ENCODE peak calls at places on chromosome 9, in seven cellular contexts. One of them, this sample, is unnamed.

GRCh38 chr9:127388037-127388855 is 8.7 kb upstream of the SLC2A8 start:
- DNase-seq in ovary: no peak
- DNase-seq in tibial nerve: peak; percentile 75
- DNase-seq in Peyer's patch: peak; percentile 54
- DNase-seq in CD4-positive, alpha-beta memory T cell: peak; percentile 90
- DNase-seq in K562: no peak
- DNase-seq in CD8-positive, alpha-beta memory T cell: peak; percentile 95
- DNase-seq in this sample: peak; percentile 95

GRCh38 chr9:81071108-81071507 is 618.2 kb downstream of the TLE1 start:
- DNase-seq in Peyer's patch: no peak
- DNase-seq in tibial nerve: no peak
- DNase-seq in CD8-positive, alpha-beta memory T cell: no peak
- DNase-seq in K562: no peak
- DNase-seq in ovary: no peak
- DNase-seq in CD4-positive, alpha-beta memory T cell: no peak
- DNase-seq in this sample: no peak

GRCh38 chr9:93829271-93830223 is 125.6 kb downstream of the BARX1 start:
- DNase-seq in CD4-positive, alpha-beta memory T cell: no peak
- DNase-seq in Peyer's patch: no peak
- DNase-seq in K562: no peak
- DNase-seq in ovary: no peak
- DNase-seq in tibial nerve: no peak
- DNase-seq in CD8-positive, alpha-beta memory T cell: no peak
- DNase-seq in this sample: no peak

GRCh38 chr9:127214421-127215265 is 49.9 kb upstream of the GARNL3 start:
- DNase-seq in tibial nerve: peak; percentile 38
- DNase-seq in CD4-positive, alpha-beta memory T cell: peak; percentile 51
- DNase-seq in CD8-positive, alpha-beta memory T cell: peak; percentile 50
- DNase-seq in Peyer's patch: peak; percentile 55
- DNase-seq in K562: peak; percentile 77
- DNase-seq in ovary: no peak
- DNase-seq in this sample: no peak

GRCh38 chr9:89593776-89594427 is 10.9 kb upstream of the GADD45G start:
- DNase-seq in ovary: no peak
- DNase-seq in tibial nerve: peak; percentile 38
- DNase-seq in CD8-positive, alpha-beta memory T cell: peak; percentile 43
- DNase-seq in K562: peak; percentile 52
- DNase-seq in Peyer's patch: peak; percentile 57
- DNase-seq in CD4-positive, alpha-beta memory T cell: peak; percentile 47
- DNase-seq in this sample: peak; percentile 40

GRCh38 chr9:121640076-121640475 is 11.4 kb upstream of the DAB2IP start:
- DNase-seq in K562: peak; percentile 71
- DNase-seq in tibial nerve: no peak
- DNase-seq in ovary: peak; percentile 52
- DNase-seq in Peyer's patch: no peak
- DNase-seq in CD4-positive, alpha-beta memory T cell: no peak
- DNase-seq in CD8-positive, alpha-beta memory T cell: peak; percentile 8
- DNase-seq in this sample: no peak

GRCh38 chr9:109317311-109317978 is 3.4 kb downstream of the EPB41L4B start:
- DNase-seq in CD8-positive, alpha-beta memory T cell: no peak
- DNase-seq in ovary: no peak
- DNase-seq in CD4-positive, alpha-beta memory T cell: no peak
- DNase-seq in tibial nerve: no peak
- DNase-seq in K562: no peak
- DNase-seq in Peyer's patch: no peak
- DNase-seq in this sample: no peak

GRCh38 chr9:106745457-106745856 is 117.5 kb upstream of the ZNF462 start:
- DNase-seq in tibial nerve: no peak
- DNase-seq in K562: no peak
- DNase-seq in CD8-positive, alpha-beta memory T cell: no peak
- DNase-seq in ovary: no peak
- DNase-seq in Peyer's patch: no peak
- DNase-seq in CD4-positive, alpha-beta memory T cell: no peak
- DNase-seq in this sample: no peak

GRCh38 chr9:117290306-117290705 is 124.6 kb downstream of the ASTN2 start:
- DNase-seq in CD4-positive, alpha-beta memory T cell: no peak
- DNase-seq in K562: no peak
- DNase-seq in ovary: no peak
- DNase-seq in CD8-positive, alpha-beta memory T cell: no peak
- DNase-seq in Peyer's patch: no peak
- DNase-seq in tibial nerve: no peak
- DNase-seq in this sample: no peak

GRCh38 chr9:92983984-92984589 is 36.8 kb downstream of the FGD3 start:
- DNase-seq in ovary: no peak
- DNase-seq in K562: no peak
- DNase-seq in Peyer's patch: no peak
- DNase-seq in CD8-positive, alpha-beta memory T cell: no peak
- DNase-seq in tibial nerve: no peak
- DNase-seq in CD4-positive, alpha-beta memory T cell: no peak
- DNase-seq in this sample: no peak

GRCh38 chr9:114259800-114260523 is 62.9 kb upstream of the ORM1 start:
- DNase-seq in CD4-positive, alpha-beta memory T cell: no peak
- DNase-seq in CD8-positive, alpha-beta memory T cell: no peak
- DNase-seq in ovary: no peak
- DNase-seq in tibial nerve: no peak
- DNase-seq in Peyer's patch: no peak
- DNase-seq in K562: no peak
- DNase-seq in this sample: no peak

GRCh38 chr9:109171926-109172325 is 4.9 kb upstream of the FRRS1L start:
- DNase-seq in Peyer's patch: no peak
- DNase-seq in CD4-positive, alpha-beta memory T cell: no peak
- DNase-seq in CD8-positive, alpha-beta memory T cell: no peak
- DNase-seq in ovary: no peak
- DNase-seq in tibial nerve: no peak
- DNase-seq in K562: no peak
- DNase-seq in this sample: no peak

DNA sequence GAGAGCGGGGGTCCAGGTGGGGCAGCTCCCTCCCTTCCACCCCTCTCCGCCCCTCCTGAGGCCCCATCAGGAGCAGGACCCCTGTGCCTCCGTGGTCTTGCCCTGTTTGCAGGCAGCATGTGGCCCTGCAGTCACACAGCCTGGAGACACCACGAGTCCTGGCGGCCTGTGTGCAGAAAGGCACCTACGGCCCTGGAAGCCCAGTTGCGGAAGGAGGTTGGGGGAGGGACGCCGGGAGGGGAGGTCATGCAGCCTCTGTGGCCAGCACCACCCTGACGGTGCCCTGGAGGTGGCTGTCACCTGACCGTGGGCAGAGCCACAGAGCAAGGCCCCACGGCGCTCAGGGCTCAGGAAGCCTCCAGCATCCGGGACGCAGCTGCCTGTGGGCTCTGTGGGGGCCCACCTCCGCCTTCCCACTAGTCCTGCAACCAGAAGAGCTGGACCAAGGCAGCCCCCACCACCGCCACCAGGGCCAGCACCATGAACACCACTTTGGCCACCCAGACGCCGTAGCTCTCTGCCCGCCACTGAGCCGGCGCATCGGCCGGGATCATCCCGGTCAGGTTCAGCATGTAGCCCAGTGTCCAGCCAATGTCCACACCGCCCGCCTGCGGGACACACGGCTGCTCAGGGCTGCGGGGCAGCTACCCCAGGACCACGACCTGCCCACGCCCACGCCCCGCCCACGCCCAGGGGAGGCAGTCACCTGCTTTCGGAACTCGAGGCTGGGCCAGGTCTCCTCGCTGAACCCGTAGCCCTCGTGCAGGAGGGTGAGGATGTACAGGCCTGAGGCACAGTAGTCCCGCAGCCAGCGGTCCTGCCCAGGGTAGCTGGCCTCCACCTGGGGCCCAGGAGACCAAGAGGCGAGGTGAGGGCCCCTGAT is 6.4 kb downstream of the ENTPD8 start:
- DNase-seq in K562: no peak
- DNase-seq in CD8-positive, alpha-beta memory T cell: no peak
- DNase-seq in CD4-positive, alpha-beta memory T cell: no peak
- DNase-seq in tibial nerve: no peak
- DNase-seq in ovary: no peak
- DNase-seq in Peyer's patch: no peak
- DNase-seq in this sample: no peak
- H3K4me3 ChIP-seq in K562: no peak overlapping the region
- H3K4me3 ChIP-seq in CD8-positive, alpha-beta memory T cell: no peak overlapping the region
- H3K4me3 ChIP-seq in CD4-positive, alpha-beta memory T cell: no peak overlapping the region
- H3K4me3 ChIP-seq in tibial nerve: no peak overlapping the region
- H3K4me3 ChIP-seq in ovary: no peak overlapping the region
- H3K4me3 ChIP-seq in Peyer's patch: no peak overlapping the region
- H3K4me3 ChIP-seq in this sample: no peak overlapping the region

GRCh38 chr9:133055788-133056420 is 5.9 kb upstream of the CEL start:
- DNase-seq in CD4-positive, alpha-beta memory T cell: no peak
- DNase-seq in Peyer's patch: no peak
- DNase-seq in K562: no peak
- DNase-seq in tibial nerve: no peak
- DNase-seq in ovary: no peak
- DNase-seq in CD8-positive, alpha-beta memory T cell: no peak
- DNase-seq in this sample: no peak

GRCh38 chr9:133057553-133057952 is 4.2 kb upstream of the CEL start:
- DNase-seq in ovary: no peak
- DNase-seq in Peyer's patch: no peak
- DNase-seq in CD4-positive, alpha-beta memory T cell: no peak
- DNase-seq in tibial nerve: no peak
- DNase-seq in CD8-positive, alpha-beta memory T cell: no peak
- DNase-seq in K562: no peak
- DNase-seq in this sample: no peak

GRCh38 chr9:133058051-133058450 is 3.7 kb upstream of the CEL start:
- DNase-seq in K562: no peak
- DNase-seq in ovary: no peak
- DNase-seq in CD4-positive, alpha-beta memory T cell: no peak
- DNase-seq in tibial nerve: no peak
- DNase-seq in CD8-positive, alpha-beta memory T cell: no peak
- DNase-seq in Peyer's patch: no peak
- DNase-seq in this sample: no peak

GRCh38 chr9:133056533-133056932 is 5.2 kb upstream of the CEL start:
- DNase-seq in Peyer's patch: no peak
- DNase-seq in ovary: no peak
- DNase-seq in tibial nerve: no peak
- DNase-seq in CD8-positive, alpha-beta memory T cell: no peak
- DNase-seq in K562: no peak
- DNase-seq in CD4-positive, alpha-beta memory T cell: no peak
- DNase-seq in this sample: no peak

GRCh38 chr9:133057006-133057405 is 4.8 kb upstream of the CEL start:
- DNase-seq in tibial nerve: no peak
- DNase-seq in ovary: no peak
- DNase-seq in Peyer's patch: no peak
- DNase-seq in K562: no peak
- DNase-seq in CD4-positive, alpha-beta memory T cell: no peak
- DNase-seq in CD8-positive, alpha-beta memory T cell: peak; percentile 21
- DNase-seq in this sample: no peak
- H3K27ac ChIP-seq in tibial nerve: no peak overlapping the region
- H3K27ac ChIP-seq in ovary: no peak overlapping the region
- H3K27ac ChIP-seq in Peyer's patch: peak overlapping the region; percentile 55
- H3K27ac ChIP-seq in K562: no peak overlapping the region
- H3K27ac ChIP-seq in CD4-positive, alpha-beta memory T cell: no peak overlapping the region
- H3K27ac ChIP-seq in CD8-positive, alpha-beta memory T cell: no peak overlapping the region
- H3K27ac ChIP-seq in this sample: peak overlapping the region; percentile 50

GRCh38 chr9:105129731-105130130 is 114.7 kb upstream of the SLC44A1 start:
- DNase-seq in tibial nerve: no peak
- DNase-seq in CD4-positive, alpha-beta memory T cell: no peak
- DNase-seq in Peyer's patch: no peak
- DNase-seq in K562: no peak
- DNase-seq in ovary: no peak
- DNase-seq in CD8-positive, alpha-beta memory T cell: no peak
- DNase-seq in this sample: no peak

GRCh38 chr9:105127863-105128220 is 116.6 kb upstream of the SLC44A1 start:
- DNase-seq in Peyer's patch: peak; percentile 48
- DNase-seq in ovary: no peak
- DNase-seq in tibial nerve: no peak
- DNase-seq in CD8-positive, alpha-beta memory T cell: peak; percentile 87
- DNase-seq in K562: no peak
- DNase-seq in CD4-positive, alpha-beta memory T cell: peak; percentile 89
- DNase-seq in this sample: peak; percentile 84

GRCh38 chr9:105128908-105129307 is 115.5 kb upstream of the SLC44A1 start:
- DNase-seq in CD8-positive, alpha-beta memory T cell: peak; percentile 10
- DNase-seq in ovary: no peak
- DNase-seq in K562: no peak
- DNase-seq in CD4-positive, alpha-beta memory T cell: no peak
- DNase-seq in Peyer's patch: no peak
- DNase-seq in tibial nerve: no peak
- DNase-seq in this sample: no peak

GRCh38 chr9:105132006-105132405 is 112.4 kb upstream of the SLC44A1 start:
- DNase-seq in tibial nerve: no peak
- DNase-seq in CD4-positive, alpha-beta memory T cell: no peak
- DNase-seq in CD8-positive, alpha-beta memory T cell: no peak
- DNase-seq in K562: no peak
- DNase-seq in Peyer's patch: no peak
- DNase-seq in ovary: no peak
- DNase-seq in this sample: no peak

GRCh38 chr9:105132576-105132975 is 111.9 kb upstream of the SLC44A1 start:
- DNase-seq in CD8-positive, alpha-beta memory T cell: no peak
- DNase-seq in tibial nerve: no peak
- DNase-seq in CD4-positive, alpha-beta memory T cell: no peak
- DNase-seq in K562: no peak
- DNase-seq in Peyer's patch: no peak
- DNase-seq in ovary: no peak
- DNase-seq in this sample: no peak
- H3K27me3 ChIP-seq in CD8-positive, alpha-beta memory T cell: no peaks in the 10 kb centered on the region
- H3K27me3 ChIP-seq in tibial nerve: no peaks in the 10 kb centered on the region
- H3K27me3 ChIP-seq in CD4-positive, alpha-beta memory T cell: no peaks in the 10 kb centered on the region
- H3K27me3 ChIP-seq in K562: peaks cover 6% of the 10 kb centered on the region
- H3K27me3 ChIP-seq in Peyer's patch: no peaks in the 10 kb centered on the region
- H3K27me3 ChIP-seq in ovary: no peaks in the 10 kb centered on the region
- H3K27me3 ChIP-seq in this sample: no peaks in the 10 kb centered on the region

DNA sequence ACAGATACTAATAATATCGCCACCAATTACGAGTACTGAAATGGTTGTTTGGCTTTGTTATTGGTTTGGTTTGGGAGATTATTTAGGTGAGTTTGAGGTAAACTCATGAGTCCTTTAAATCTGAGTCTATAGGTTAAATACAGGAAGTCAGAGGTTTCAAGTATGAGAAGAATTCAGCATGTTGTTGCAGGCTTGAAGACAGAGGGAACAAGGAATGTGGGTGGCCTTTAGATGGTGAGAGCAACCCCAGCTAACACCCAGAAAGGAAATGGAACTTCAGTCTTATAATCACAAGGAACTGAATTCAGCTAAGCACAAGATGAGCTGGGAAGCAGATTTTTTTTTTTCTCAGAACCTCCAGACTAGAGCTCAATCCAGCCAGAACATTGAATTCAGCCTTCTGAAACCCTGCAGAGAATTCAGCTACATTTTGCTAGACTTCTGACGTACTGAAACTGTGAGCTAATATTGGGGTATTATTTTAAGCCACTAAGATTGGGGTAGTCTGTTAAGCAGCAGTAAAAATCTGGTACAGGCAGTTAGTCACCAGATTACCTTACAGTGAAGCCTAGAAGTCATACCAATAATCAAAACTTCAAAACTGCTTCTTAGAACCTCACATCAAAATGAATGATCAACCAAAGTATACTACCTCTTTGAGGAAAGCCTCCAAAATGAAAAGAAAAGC is 216.0 kb upstream of the PUM3 start:
- DNase-seq in tibial nerve: no peak
- DNase-seq in Peyer's patch: no peak
- DNase-seq in CD4-positive, alpha-beta memory T cell: no peak
- DNase-seq in K562: no peak
- DNase-seq in CD8-positive, alpha-beta memory T cell: no peak
- DNase-seq in ovary: no peak
- DNase-seq in this sample: no peak
- H3K4me3 ChIP-seq in tibial nerve: no peak overlapping the region
- H3K4me3 ChIP-seq in Peyer's patch: no peak overlapping the region
- H3K4me3 ChIP-seq in CD4-positive, alpha-beta memory T cell: no peak overlapping the region
- H3K4me3 ChIP-seq in K562: no peak overlapping the region
- H3K4me3 ChIP-seq in CD8-positive, alpha-beta memory T cell: no peak overlapping the region
- H3K4me3 ChIP-seq in ovary: no peak overlapping the region
- H3K4me3 ChIP-seq in this sample: no peak overlapping the region

GRCh38 chr9:34513567-34514214 is 9.1 kb downstream of the ENHO start:
- DNase-seq in ovary: no peak
- DNase-seq in tibial nerve: no peak
- DNase-seq in K562: no peak
- DNase-seq in Peyer's patch: no peak
- DNase-seq in CD8-positive, alpha-beta memory T cell: no peak
- DNase-seq in CD4-positive, alpha-beta memory T cell: no peak
- DNase-seq in this sample: no peak
- H3K27ac ChIP-seq in ovary: no peak overlapping the region
- H3K27ac ChIP-seq in tibial nerve: no peak overlapping the region
- H3K27ac ChIP-seq in K562: no peak overlapping the region
- H3K27ac ChIP-seq in Peyer's patch: no peak overlapping the region
- H3K27ac ChIP-seq in CD8-positive, alpha-beta memory T cell: no peak overlapping the region
- H3K27ac ChIP-seq in CD4-positive, alpha-beta memory T cell: no peak overlapping the region
- H3K27ac ChIP-seq in this sample: no peak overlapping the region

This sample was measured in naive thymus-derived CD4-positive, alpha-beta T cell.